ENCODE peak calls at places on chromosomes 6 and 20, in nine cellular contexts. X is astrocyte, E is heart left ventricle, M is aorta, J is heart right ventricle, Y is iris pigment epithelial cell, S is AML-193, Q is activated T-cell treated with anti-CD3 and anti-CD28 coated beads for 48 hours, C is H54. O is an unnamed sample.

GRCh38 chr6:100346828-100347227 is 117.9 kb downstream of the SIM1 start:
- DNase-seq in E (no peak), X (peak), S (no peak), J (no peak), M (no peak), Y (peak), Q (no peak), C (no peak), O (no peak)

GRCh38 chr6:11357285-11357684 is 124.8 kb upstream of the NEDD9 start:
- DNase-seq in Y (no peak), J (no peak), C (no peak), S (no peak), M (no peak), X (no peak), Q (no peak), E (no peak), O (no peak)

GRCh38 chr6:7134999-7135735 is 27.4 kb downstream of the RREB1 start:
- DNase-seq in X (no peak), Q (no peak), J (no peak), M (no peak), S (no peak), Y (no peak), C (no peak), E (no peak), O (no peak)

GRCh38 chr6:13159295-13159694 is 169.0 kb downstream of the TBC1D7 start:
- DNase-seq in J (no peak), Y (no peak), M (no peak), Q (no peak), C (no peak), X (no peak), S (peak), E (no peak), O (no peak)

GRCh38 chr6:51028271-51028670 is 209.6 kb downstream of the TFAP2B start:
- DNase-seq in E (no peak), X (peak), M (no peak), Y (peak), C (peak), Q (no peak), J (no peak), S (no peak), O (no peak)

GRCh38 chr20:63330940-63331339 is 30.2 kb downstream of the CHRNA4 start:
- DNase-seq in Y (no peak), S (no peak), Q (no peak), E (peak), M (no peak), C (no peak), J (no peak), X (no peak), O (no peak)

GRCh38 chr6:158654960-158655485 is 5.2 kb downstream of the SYTL3 start:
- DNase-seq in Q (no peak), M (no peak), J (no peak), C (no peak), S (peak), E (no peak), Y (peak), X (peak), O (peak)

GRCh38 chr20:49387606-49387939 is 94.9 kb downstream of the KCNB1 start:
- DNase-seq in Y (no peak), C (no peak), J (no peak), E (no peak), X (no peak), M (no peak), Q (no peak), S (no peak), O (no peak)

GRCh38 chr20:32083469-32083868 is 26.0 kb upstream of the TM9SF4 start:
- DNase-seq in C (no peak), Q (no peak), S (no peak), J (no peak), X (no peak), E (no peak), M (no peak), Y (no peak), O (no peak)

GRCh38 chr20:60224914-60225313 is 266.7 kb downstream of the CDH26 start:
- DNase-seq in J (no peak), E (no peak), Y (no peak), M (no peak), C (peak), Q (no peak), X (no peak), S (no peak), O (no peak)

GRCh38 chr20:4813076-4813838 is 91.5 kb downstream of the PRND start:
- DNase-seq in S (no peak), J (peak), Q (no peak), C (no peak), E (no peak), X (no peak), M (peak), Y (no peak), O (no peak)

GRCh38 chr6:106381223-106381622 is 20.7 kb downstream of the CRYBG1 start:
- DNase-seq in E (no peak), J (no peak), Y (no peak), Q (no peak), C (no peak), S (no peak), X (no peak), M (no peak), O (no peak)

GRCh38 chr20:9019833-9020232 is 49.1 kb upstream of the PLCB4 start:
- DNase-seq in M (no peak), Y (no peak), S (no peak), X (no peak), E (no peak), C (no peak), Q (no peak), J (no peak), O (no peak)

GRCh38 chr20:35283441-35284266 is 918 bp downstream of the EIF6 start:
- DNase-seq in E (no peak), Y (no peak), C (no peak), M (no peak), J (no peak), X (no peak), Q (no peak), S (no peak), O (no peak)

GRCh38 chr6:10633216-10633615 is 61.2 kb downstream of the C6orf52 start:
- DNase-seq in X (peak), C (peak), J (no peak), M (no peak), Q (no peak), S (peak), E (no peak), Y (peak), O (peak)

GRCh38 chr20:22801528-22801927 is 217.2 kb upstream of the FOXA2 start:
- DNase-seq in S (no peak), E (no peak), Y (no peak), J (no peak), M (no peak), X (no peak), Q (no peak), C (no peak), O (no peak)

GRCh38 chr6:158564243-158565121 is 4.6 kb downstream of the TMEM181 start:
- DNase-seq in Q (peak), E (peak), J (no peak), C (no peak), X (no peak), M (no peak), Y (no peak), S (no peak), O (no peak)

GRCh38 chr6:7045746-7046145 is 62.0 kb upstream of the RREB1 start:
- DNase-seq in C (no peak), Q (no peak), E (no peak), J (no peak), X (no peak), S (no peak), M (no peak), Y (no peak), O (no peak)

GRCh38 chr6:111663232-111663631 is 57.6 kb upstream of the TRAF3IP2 start:
- DNase-seq in C (no peak), S (no peak), M (peak), E (no peak), X (no peak), Q (no peak), Y (no peak), J (peak), O (no peak)

GRCh38 chr6:130515306-130515705 is 149.5 kb downstream of the TMEM200A start:
- DNase-seq in S (no peak), Q (no peak), Y (no peak), J (no peak), M (no peak), C (no peak), E (no peak), X (peak), O (no peak)

GRCh38 chr6:29953001-29953436 is 10.7 kb downstream of the HLA-A start:
- DNase-seq in Y (no peak), C (peak), E (no peak), M (no peak), S (no peak), X (peak), J (no peak), Q (no peak), O (peak)

GRCh38 chr6:53330137-53330536 is 18.6 kb downstream of the ELOVL5 start:
- DNase-seq in Q (no peak), J (no peak), X (no peak), Y (no peak), E (no peak), M (no peak), C (no peak), S (no peak), O (no peak)

GRCh38 chr6:74609857-74610256 is 596.0 kb downstream of the COL12A1 start:
- DNase-seq in Y (no peak), S (no peak), C (no peak), X (no peak), J (no peak), M (no peak), Q (no peak), E (no peak), O (no peak)

GRCh38 chr6:128370072-128370471 is 150.3 kb downstream of the PTPRK start:
- DNase-seq in Q (no peak), X (peak), J (no peak), Y (peak), M (no peak), C (peak), S (no peak), E (no peak), O (peak)

GRCh38 chr20:26135325-26136110 is 438.9 kb upstream of the ZNF337 start:
- DNase-seq in S (no peak), J (no peak), Y (no peak), E (no peak), C (no peak), Q (no peak), X (no peak), M (no peak), O (no peak)

GRCh38 chr20:58850693-58851174 is at the start of gene GNAS-AS1:
- DNase-seq in X (peak), J (peak), Y (peak), C (peak), Q (peak), S (no peak), E (peak), M (peak), O (peak)

GRCh38 chr6:3610206-3610605 is 141.3 kb downstream of the PXDC1 start:
- DNase-seq in S (no peak), C (peak), E (no peak), Y (peak), M (no peak), J (no peak), Q (no peak), X (peak), O (peak)

GRCh38 chr20:62136283-62137091 is 6.7 kb downstream of the PSMA7 start:
- DNase-seq in Y (peak), C (no peak), E (no peak), J (peak), Q (peak), M (peak), S (peak), X (peak), O (peak)

GRCh38 chr6:10174056-10174455 is 240.8 kb downstream of the TFAP2A start:
- DNase-seq in Q (no peak), M (no peak), Y (no peak), X (no peak), E (no peak), J (no peak), C (no peak), S (no peak), O (no peak)

GRCh38 chr6:139154885-139155547 is 20.1 kb downstream of the HECA start:
- DNase-seq in M (no peak), C (no peak), J (no peak), Y (peak), S (no peak), E (no peak), X (no peak), Q (no peak), O (peak)

GRCh38 chr6:32790306-32790705 is 26.5 kb downstream of the HLA-DOB start:
- DNase-seq in Q (no peak), J (no peak), Y (no peak), S (no peak), X (no peak), M (no peak), C (no peak), E (no peak), O (no peak)

GRCh38 chr6:168180548-168181011 is 101.6 kb upstream of the FRMD1 start:
- DNase-seq in C (no peak), Q (no peak), Y (no peak), X (no peak), E (no peak), M (no peak), S (no peak), J (no peak), O (no peak)

GRCh38 chr20:63553933-63554290 is at the start of gene FNDC11:
- DNase-seq in S (no peak), X (no peak), J (peak), Q (no peak), C (no peak), E (no peak), Y (no peak), M (no peak), O (peak)

GRCh38 chr20:16208443-16208842 is 364.8 kb downstream of the KIF16B start:
- DNase-seq in Q (no peak), J (no peak), Y (no peak), S (no peak), E (no peak), X (no peak), C (no peak), M (no peak), O (no peak)

GRCh38 chr20:25040438-25040831 is 17.5 kb downstream of the ACSS1 start:
- DNase-seq in X (peak), M (peak), J (no peak), Y (peak), C (no peak), E (no peak), S (no peak), Q (no peak), O (no peak)